ENCODE peak calls at places on chromosomes 12 and 14, in five cellular contexts. One of them, this sample, is unnamed.
A peak's percentile ranks its signal among the peaks of the same experiment; 100 is the strongest.

GRCh38 chr12:121582583-121583333 is 1.9 kb upstream of the KDM2B start:
- DNase-seq in activated CD4-positive, alpha-beta T cell treated with anti-CD3 and anti-CD28 coated beads, Interleukin-2, amount 50 U/mL, for 24 hours: no peak
- DNase-seq in mesendoderm: peak; percentile 99
- DNase-seq in A549: no peak
- DNase-seq in frontal cortex: no peak
- DNase-seq in this sample: no peak

GRCh38 chr12:121536929-121537813 is 43.7 kb downstream of the KDM2B start:
- DNase-seq in activated CD4-positive, alpha-beta T cell treated with anti-CD3 and anti-CD28 coated beads, Interleukin-2, amount 50 U/mL, for 24 hours: no peak
- DNase-seq in mesendoderm: peak; percentile 52
- DNase-seq in A549: peak; percentile 79
- DNase-seq in frontal cortex: peak; percentile 90
- DNase-seq in this sample: peak; percentile 91

GRCh38 chr12:8088574-8088973 is 6.5 kb downstream of the NECAP1 start:
- DNase-seq in activated CD4-positive, alpha-beta T cell treated with anti-CD3 and anti-CD28 coated beads, Interleukin-2, amount 50 U/mL, for 24 hours: no peak
- DNase-seq in mesendoderm: no peak
- DNase-seq in A549: no peak
- DNase-seq in frontal cortex: no peak
- DNase-seq in this sample: no peak

GRCh38 chr12:121610239-121611149 is 15.8 kb upstream of the ORAI1 start:
- DNase-seq in activated CD4-positive, alpha-beta T cell treated with anti-CD3 and anti-CD28 coated beads, Interleukin-2, amount 50 U/mL, for 24 hours: no peak
- DNase-seq in mesendoderm: no peak
- DNase-seq in A549: no peak
- DNase-seq in frontal cortex: no peak
- DNase-seq in this sample: peak; percentile 51

GRCh38 chr12:57110189-57111045 is 745 bp downstream of the STAT6 start:
- DNase-seq in activated CD4-positive, alpha-beta T cell treated with anti-CD3 and anti-CD28 coated beads, Interleukin-2, amount 50 U/mL, for 24 hours: peak; percentile 61
- DNase-seq in mesendoderm: peak; percentile 95
- DNase-seq in A549: peak; percentile 64
- DNase-seq in frontal cortex: no peak
- DNase-seq in this sample: no peak

GRCh38 chr14:93115920-93116675 is at the start of gene ITPK1:
- DNase-seq in activated CD4-positive, alpha-beta T cell treated with anti-CD3 and anti-CD28 coated beads, Interleukin-2, amount 50 U/mL, for 24 hours: peak; percentile 37
- DNase-seq in mesendoderm: peak; percentile 65
- DNase-seq in A549: peak; percentile 66
- DNase-seq in frontal cortex: peak; percentile 85
- DNase-seq in this sample: peak; percentile 48

GRCh38 chr12:27969901-27970390 is 2.6 kb downstream of the PTHLH start:
- DNase-seq in activated CD4-positive, alpha-beta T cell treated with anti-CD3 and anti-CD28 coated beads, Interleukin-2, amount 50 U/mL, for 24 hours: no peak
- DNase-seq in mesendoderm: peak; percentile 88
- DNase-seq in A549: peak; percentile 47
- DNase-seq in frontal cortex: peak; percentile 28
- DNase-seq in this sample: peak; percentile 40

GRCh38 chr14:69811227-69811867 is 14.3 kb upstream of the SLC10A1 start:
- DNase-seq in activated CD4-positive, alpha-beta T cell treated with anti-CD3 and anti-CD28 coated beads, Interleukin-2, amount 50 U/mL, for 24 hours: no peak
- DNase-seq in mesendoderm: no peak
- DNase-seq in A549: no peak
- DNase-seq in frontal cortex: no peak
- DNase-seq in this sample: no peak

GRCh38 chr14:76772300-76773187 is 11.3 kb downstream of the VASH1 start:
- DNase-seq in activated CD4-positive, alpha-beta T cell treated with anti-CD3 and anti-CD28 coated beads, Interleukin-2, amount 50 U/mL, for 24 hours: no peak
- DNase-seq in mesendoderm: peak; percentile 95
- DNase-seq in A549: no peak
- DNase-seq in frontal cortex: no peak
- DNase-seq in this sample: peak; percentile 79

GRCh38 chr12:114636723-114637480 is 47.1 kb downstream of the TBX3 start:
- DNase-seq in activated CD4-positive, alpha-beta T cell treated with anti-CD3 and anti-CD28 coated beads, Interleukin-2, amount 50 U/mL, for 24 hours: no peak
- DNase-seq in mesendoderm: peak; percentile 82
- DNase-seq in A549: peak; percentile 58
- DNase-seq in frontal cortex: no peak
- DNase-seq in this sample: peak; percentile 9

GRCh38 chr12:851913-852312 is 97.6 kb downstream of the RAD52 start:
- DNase-seq in activated CD4-positive, alpha-beta T cell treated with anti-CD3 and anti-CD28 coated beads, Interleukin-2, amount 50 U/mL, for 24 hours: no peak
- DNase-seq in mesendoderm: no peak
- DNase-seq in A549: peak; percentile 10
- DNase-seq in frontal cortex: no peak
- DNase-seq in this sample: no peak

GRCh38 chr14:59311723-59312122 is 123.3 kb downstream of the DAAM1 start:
- DNase-seq in activated CD4-positive, alpha-beta T cell treated with anti-CD3 and anti-CD28 coated beads, Interleukin-2, amount 50 U/mL, for 24 hours: no peak
- DNase-seq in mesendoderm: no peak
- DNase-seq in A549: no peak
- DNase-seq in frontal cortex: no peak
- DNase-seq in this sample: no peak

GRCh38 chr14:73725116-73726024 is 11.2 kb upstream of the PNMA1 start:
- DNase-seq in activated CD4-positive, alpha-beta T cell treated with anti-CD3 and anti-CD28 coated beads, Interleukin-2, amount 50 U/mL, for 24 hours: no peak
- DNase-seq in mesendoderm: peak; percentile 64
- DNase-seq in A549: no peak
- DNase-seq in frontal cortex: no peak
- DNase-seq in this sample: peak; percentile 3

GRCh38 chr14:100890451-100890850 is 13.1 kb downstream of the RTL1 start:
- DNase-seq in activated CD4-positive, alpha-beta T cell treated with anti-CD3 and anti-CD28 coated beads, Interleukin-2, amount 50 U/mL, for 24 hours: no peak
- DNase-seq in mesendoderm: no peak
- DNase-seq in A549: no peak
- DNase-seq in frontal cortex: no peak
- DNase-seq in this sample: no peak

GRCh38 chr12:52244615-52244994 is 11.6 kb downstream of the KRT7 start:
- DNase-seq in activated CD4-positive, alpha-beta T cell treated with anti-CD3 and anti-CD28 coated beads, Interleukin-2, amount 50 U/mL, for 24 hours: no peak
- DNase-seq in mesendoderm: no peak
- DNase-seq in A549: no peak
- DNase-seq in frontal cortex: no peak
- DNase-seq in this sample: no peak

This sample was measured in Ammon's horn.